ENCODE peak calls at places on chromosomes 7 and 10, in eight cellular contexts. One of them, this sample, is unnamed.

GRCh38 chr7:151384776-151385625 is 24.8 kb downstream of the WDR86 start:
- DNase-seq in brain microvascular endothelial cell: no peak
- DNase-seq in upper lobe of right lung: peak; percentile 78
- DNase-seq in mesendoderm: peak; percentile 29
- DNase-seq in uterus: no peak
- DNase-seq in CD8-positive, alpha-beta memory T cell: no peak
- DNase-seq in aorta: no peak
- DNase-seq in spleen: peak; percentile 70
- DNase-seq in this sample: no peak

GRCh38 chr10:118439824-118440223 is 97.7 kb upstream of the FAM204A start:
- DNase-seq in brain microvascular endothelial cell: no peak
- DNase-seq in upper lobe of right lung: no peak
- DNase-seq in mesendoderm: no peak
- DNase-seq in uterus: no peak
- DNase-seq in CD8-positive, alpha-beta memory T cell: no peak
- DNase-seq in aorta: no peak
- DNase-seq in spleen: no peak
- DNase-seq in this sample: no peak

GRCh38 chr10:111113238-111113960 is 36.6 kb downstream of the ADRA2A start:
- DNase-seq in brain microvascular endothelial cell: no peak
- DNase-seq in upper lobe of right lung: no peak
- DNase-seq in mesendoderm: no peak
- DNase-seq in uterus: no peak
- DNase-seq in CD8-positive, alpha-beta memory T cell: no peak
- DNase-seq in aorta: no peak
- DNase-seq in spleen: no peak
- DNase-seq in this sample: no peak

GRCh38 chr7:135650831-135651573 is 11.3 kb upstream of the STMP1 start:
- DNase-seq in brain microvascular endothelial cell: peak; percentile 73
- DNase-seq in upper lobe of right lung: no peak
- DNase-seq in mesendoderm: peak; percentile 76
- DNase-seq in uterus: no peak
- DNase-seq in CD8-positive, alpha-beta memory T cell: no peak
- DNase-seq in aorta: peak; percentile 65
- DNase-seq in spleen: no peak
- DNase-seq in this sample: peak; percentile 5

GRCh38 chr7:40279991-40280390 is 145.2 kb downstream of the SUGCT start:
- DNase-seq in brain microvascular endothelial cell: no peak
- DNase-seq in upper lobe of right lung: no peak
- DNase-seq in mesendoderm: no peak
- DNase-seq in uterus: no peak
- DNase-seq in CD8-positive, alpha-beta memory T cell: no peak
- DNase-seq in aorta: no peak
- DNase-seq in spleen: no peak
- DNase-seq in this sample: no peak

GRCh38 chr10:12459338-12459737 is 110.0 kb downstream of the CAMK1D start:
- DNase-seq in brain microvascular endothelial cell: peak; percentile 43
- DNase-seq in upper lobe of right lung: no peak
- DNase-seq in mesendoderm: no peak
- DNase-seq in uterus: no peak
- DNase-seq in CD8-positive, alpha-beta memory T cell: no peak
- DNase-seq in aorta: no peak
- DNase-seq in spleen: no peak
- DNase-seq in this sample: no peak

GRCh38 chr7:23467281-23467680 is 3.0 kb downstream of the IGF2BP3 start:
- DNase-seq in brain microvascular endothelial cell: no peak
- DNase-seq in upper lobe of right lung: no peak
- DNase-seq in mesendoderm: peak; percentile 42
- DNase-seq in uterus: no peak
- DNase-seq in CD8-positive, alpha-beta memory T cell: no peak
- DNase-seq in aorta: no peak
- DNase-seq in spleen: no peak
- DNase-seq in this sample: no peak

GRCh38 chr10:5526691-5527331 is 2.0 kb downstream of the CALML3 start:
- DNase-seq in brain microvascular endothelial cell: no peak
- DNase-seq in upper lobe of right lung: peak; percentile 31
- DNase-seq in mesendoderm: no peak
- DNase-seq in uterus: no peak
- DNase-seq in CD8-positive, alpha-beta memory T cell: no peak
- DNase-seq in aorta: no peak
- DNase-seq in spleen: peak; percentile 50
- DNase-seq in this sample: no peak

GRCh38 chr10:28177944-28178637 is 124.8 kb downstream of the MPP7 start:
- DNase-seq in brain microvascular endothelial cell: no peak
- DNase-seq in upper lobe of right lung: no peak
- DNase-seq in mesendoderm: no peak
- DNase-seq in uterus: no peak
- DNase-seq in CD8-positive, alpha-beta memory T cell: no peak
- DNase-seq in aorta: no peak
- DNase-seq in spleen: no peak
- DNase-seq in this sample: no peak

GRCh38 chr10:103949728-103950127 is 17.2 kb upstream of the SLK start:
- DNase-seq in brain microvascular endothelial cell: no peak
- DNase-seq in upper lobe of right lung: no peak
- DNase-seq in mesendoderm: no peak
- DNase-seq in uterus: no peak
- DNase-seq in CD8-positive, alpha-beta memory T cell: no peak
- DNase-seq in aorta: no peak
- DNase-seq in spleen: no peak
- DNase-seq in this sample: no peak

GRCh38 chr10:3668276-3668960 is 116.6 kb downstream of the KLF6 start:
- DNase-seq in brain microvascular endothelial cell: peak; percentile 79
- DNase-seq in upper lobe of right lung: peak; percentile 75
- DNase-seq in mesendoderm: peak; percentile 98
- DNase-seq in uterus: peak; percentile 55
- DNase-seq in CD8-positive, alpha-beta memory T cell: peak; percentile 46
- DNase-seq in aorta: no peak
- DNase-seq in spleen: peak; percentile 90
- DNase-seq in this sample: no peak

GRCh38 chr7:25186436-25186835 is 41.9 kb downstream of the NPVF start:
- DNase-seq in brain microvascular endothelial cell: no peak
- DNase-seq in upper lobe of right lung: no peak
- DNase-seq in mesendoderm: no peak
- DNase-seq in uterus: no peak
- DNase-seq in CD8-positive, alpha-beta memory T cell: no peak
- DNase-seq in aorta: no peak
- DNase-seq in spleen: no peak
- DNase-seq in this sample: no peak

GRCh38 chr10:124590216-124591122 is 128.8 kb downstream of the LHPP start:
- DNase-seq in brain microvascular endothelial cell: no peak
- DNase-seq in upper lobe of right lung: no peak
- DNase-seq in mesendoderm: no peak
- DNase-seq in uterus: no peak
- DNase-seq in CD8-positive, alpha-beta memory T cell: no peak
- DNase-seq in aorta: peak; percentile 24
- DNase-seq in spleen: peak; percentile 51
- DNase-seq in this sample: no peak

GRCh38 chr10:124587811-124588211 is 126.2 kb downstream of the LHPP start:
- DNase-seq in brain microvascular endothelial cell: no peak
- DNase-seq in upper lobe of right lung: no peak
- DNase-seq in mesendoderm: no peak
- DNase-seq in uterus: no peak
- DNase-seq in CD8-positive, alpha-beta memory T cell: no peak
- DNase-seq in aorta: no peak
- DNase-seq in spleen: peak; percentile 72
- DNase-seq in this sample: no peak

GRCh38 chr10:124589491-124590006 is 127.9 kb downstream of the LHPP start:
- DNase-seq in brain microvascular endothelial cell: no peak
- DNase-seq in upper lobe of right lung: no peak
- DNase-seq in mesendoderm: no peak
- DNase-seq in uterus: no peak
- DNase-seq in CD8-positive, alpha-beta memory T cell: no peak
- DNase-seq in aorta: peak; percentile 60
- DNase-seq in spleen: peak; percentile 71
- DNase-seq in this sample: peak; percentile 83

GRCh38 chr10:124591123-124591495 is 129.5 kb downstream of the LHPP start:
- DNase-seq in brain microvascular endothelial cell: no peak
- DNase-seq in upper lobe of right lung: no peak
- DNase-seq in mesendoderm: no peak
- DNase-seq in uterus: no peak
- DNase-seq in CD8-positive, alpha-beta memory T cell: no peak
- DNase-seq in aorta: peak; percentile 27
- DNase-seq in spleen: peak; percentile 58
- DNase-seq in this sample: no peak

GRCh38 chr10:124588736-124589451 is 127.3 kb downstream of the LHPP start:
- DNase-seq in brain microvascular endothelial cell: no peak
- DNase-seq in upper lobe of right lung: no peak
- DNase-seq in mesendoderm: no peak
- DNase-seq in uterus: peak; percentile 69
- DNase-seq in CD8-positive, alpha-beta memory T cell: no peak
- DNase-seq in aorta: peak; percentile 70
- DNase-seq in spleen: peak; percentile 68
- DNase-seq in this sample: no peak
- H3K27ac ChIP-seq in brain microvascular endothelial cell: no peak overlapping the region
- H3K27ac ChIP-seq in upper lobe of right lung: no peak overlapping the region
- H3K27ac ChIP-seq in mesendoderm: no peak overlapping the region
- H3K27ac ChIP-seq in uterus: peak overlapping the region; percentile 64
- H3K27ac ChIP-seq in CD8-positive, alpha-beta memory T cell: no peak overlapping the region
- H3K27ac ChIP-seq in aorta: no peak overlapping the region
- H3K27ac ChIP-seq in spleen: no peak overlapping the region
- H3K27ac ChIP-seq in this sample: peak overlapping the region; percentile 89

GRCh38 chr7:74499835-74500388 is 46.2 kb downstream of the GTF2IRD1 start:
- DNase-seq in brain microvascular endothelial cell: no peak
- DNase-seq in upper lobe of right lung: no peak
- DNase-seq in mesendoderm: no peak
- DNase-seq in uterus: no peak
- DNase-seq in CD8-positive, alpha-beta memory T cell: no peak
- DNase-seq in aorta: no peak
- DNase-seq in spleen: no peak
- DNase-seq in this sample: no peak

GRCh38 chr7:74503061-74503460 is 49.4 kb downstream of the GTF2IRD1 start:
- DNase-seq in brain microvascular endothelial cell: no peak
- DNase-seq in upper lobe of right lung: no peak
- DNase-seq in mesendoderm: no peak
- DNase-seq in uterus: no peak
- DNase-seq in CD8-positive, alpha-beta memory T cell: no peak
- DNase-seq in aorta: no peak
- DNase-seq in spleen: no peak
- DNase-seq in this sample: no peak

GRCh38 chr7:74501298-74501697 is 47.6 kb downstream of the GTF2IRD1 start:
- DNase-seq in brain microvascular endothelial cell: no peak
- DNase-seq in upper lobe of right lung: peak; percentile 82
- DNase-seq in mesendoderm: no peak
- DNase-seq in uterus: no peak
- DNase-seq in CD8-positive, alpha-beta memory T cell: no peak
- DNase-seq in aorta: no peak
- DNase-seq in spleen: no peak
- DNase-seq in this sample: peak; percentile 65

GRCh38 chr7:74503943-74504342 is 50.2 kb downstream of the GTF2IRD1 start:
- DNase-seq in brain microvascular endothelial cell: no peak
- DNase-seq in upper lobe of right lung: no peak
- DNase-seq in mesendoderm: no peak
- DNase-seq in uterus: no peak
- DNase-seq in CD8-positive, alpha-beta memory T cell: no peak
- DNase-seq in aorta: no peak
- DNase-seq in spleen: no peak
- DNase-seq in this sample: no peak

GRCh38 chr7:74502216-74502891 is 48.6 kb downstream of the GTF2IRD1 start:
- DNase-seq in brain microvascular endothelial cell: no peak
- DNase-seq in upper lobe of right lung: no peak
- DNase-seq in mesendoderm: no peak
- DNase-seq in uterus: no peak
- DNase-seq in CD8-positive, alpha-beta memory T cell: no peak
- DNase-seq in aorta: peak; percentile 66
- DNase-seq in spleen: no peak
- DNase-seq in this sample: peak; percentile 46
- H3K27ac ChIP-seq in brain microvascular endothelial cell: no peak overlapping the region
- H3K27ac ChIP-seq in upper lobe of right lung: no peak overlapping the region
- H3K27ac ChIP-seq in mesendoderm: no peak overlapping the region
- H3K27ac ChIP-seq in uterus: no peak overlapping the region
- H3K27ac ChIP-seq in CD8-positive, alpha-beta memory T cell: no peak overlapping the region
- H3K27ac ChIP-seq in aorta: no peak overlapping the region
- H3K27ac ChIP-seq in spleen: no peak overlapping the region
- H3K27ac ChIP-seq in this sample: no peak overlapping the region

DNA sequence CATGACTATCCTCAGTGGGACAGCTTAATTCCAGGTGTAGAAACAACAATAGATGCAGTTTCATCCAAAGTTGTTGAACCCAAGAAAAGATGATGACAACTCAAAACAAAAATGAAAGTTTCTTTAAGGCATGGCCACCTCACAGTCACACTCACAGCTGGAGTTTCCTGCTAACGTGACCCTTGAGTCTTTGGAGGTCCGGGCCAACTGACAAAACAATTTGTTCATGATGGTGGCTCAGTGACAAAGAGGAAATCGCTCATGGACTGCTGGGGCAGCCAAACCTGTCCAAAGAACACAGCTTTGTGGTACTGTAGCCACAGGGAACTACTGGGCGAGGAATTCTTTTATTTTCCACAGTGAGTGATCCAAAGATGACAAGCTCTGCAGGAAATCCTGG is 96.0 kb upstream of the JCAD start:
- DNase-seq in brain microvascular endothelial cell: peak; percentile 34
- DNase-seq in upper lobe of right lung: no peak
- DNase-seq in mesendoderm: no peak
- DNase-seq in uterus: peak; percentile 36
- DNase-seq in CD8-positive, alpha-beta memory T cell: no peak
- DNase-seq in aorta: peak; percentile 67
- DNase-seq in spleen: no peak
- DNase-seq in this sample: no peak
- H3K27ac ChIP-seq in brain microvascular endothelial cell: no peak overlapping the region
- H3K27ac ChIP-seq in upper lobe of right lung: peak overlapping the region; percentile 28
- H3K27ac ChIP-seq in mesendoderm: no peak overlapping the region
- H3K27ac ChIP-seq in uterus: no peak overlapping the region
- H3K27ac ChIP-seq in CD8-positive, alpha-beta memory T cell: no peak overlapping the region
- H3K27ac ChIP-seq in aorta: no peak overlapping the region
- H3K27ac ChIP-seq in spleen: no peak overlapping the region
- H3K27ac ChIP-seq in this sample: no peak overlapping the region

GRCh38 chr10:52967806-52968795 is 195.5 kb upstream of the MBL2 start:
- DNase-seq in brain microvascular endothelial cell: no peak
- DNase-seq in upper lobe of right lung: no peak
- DNase-seq in mesendoderm: peak; percentile 21
- DNase-seq in uterus: no peak
- DNase-seq in CD8-positive, alpha-beta memory T cell: no peak
- DNase-seq in aorta: no peak
- DNase-seq in spleen: no peak
- DNase-seq in this sample: no peak

GRCh38 chr10:52961298-52961697 is 188.7 kb upstream of the MBL2 start:
- DNase-seq in brain microvascular endothelial cell: no peak
- DNase-seq in upper lobe of right lung: no peak
- DNase-seq in mesendoderm: no peak
- DNase-seq in uterus: no peak
- DNase-seq in CD8-positive, alpha-beta memory T cell: no peak
- DNase-seq in aorta: no peak
- DNase-seq in spleen: no peak
- DNase-seq in this sample: no peak

GRCh38 chr10:52965938-52966401 is 193.4 kb upstream of the MBL2 start:
- DNase-seq in brain microvascular endothelial cell: no peak
- DNase-seq in upper lobe of right lung: no peak
- DNase-seq in mesendoderm: peak; percentile 76
- DNase-seq in uterus: no peak
- DNase-seq in CD8-positive, alpha-beta memory T cell: no peak
- DNase-seq in aorta: no peak
- DNase-seq in spleen: no peak
- DNase-seq in this sample: no peak

GRCh38 chr10:52966904-52967303 is 194.3 kb upstream of the MBL2 start:
- DNase-seq in brain microvascular endothelial cell: no peak
- DNase-seq in upper lobe of right lung: no peak
- DNase-seq in mesendoderm: no peak
- DNase-seq in uterus: no peak
- DNase-seq in CD8-positive, alpha-beta memory T cell: no peak
- DNase-seq in aorta: no peak
- DNase-seq in spleen: no peak
- DNase-seq in this sample: no peak

GRCh38 chr10:52965489-52965888 is 192.9 kb upstream of the MBL2 start:
- DNase-seq in brain microvascular endothelial cell: no peak
- DNase-seq in upper lobe of right lung: no peak
- DNase-seq in mesendoderm: no peak
- DNase-seq in uterus: no peak
- DNase-seq in CD8-positive, alpha-beta memory T cell: no peak
- DNase-seq in aorta: no peak
- DNase-seq in spleen: peak; percentile 70
- DNase-seq in this sample: no peak
- H3K27ac ChIP-seq in brain microvascular endothelial cell: no peak overlapping the region
- H3K27ac ChIP-seq in upper lobe of right lung: no peak overlapping the region
- H3K27ac ChIP-seq in mesendoderm: peak overlapping the region; percentile 71
- H3K27ac ChIP-seq in uterus: no peak overlapping the region
- H3K27ac ChIP-seq in CD8-positive, alpha-beta memory T cell: no peak overlapping the region
- H3K27ac ChIP-seq in aorta: no peak overlapping the region
- H3K27ac ChIP-seq in spleen: no peak overlapping the region
- H3K27ac ChIP-seq in this sample: no peak overlapping the region

This sample was measured in substantia nigra.